ENCODE peak calls at places on chromosomes 7 and 10, in ten cellular contexts. A, R, O, Q, J, E, M, U, H and X are unnamed samples.

GRCh38 chr7:151735186-151735853 is 141.6 kb downstream of the PRKAG2 start:
- DNase-seq in A (no peak), R (no peak), O (no peak), Q (no peak), J (no peak), E (no peak), M (no peak), U (no peak), H (no peak), X (no peak)

GRCh38 chr10:34113504-34114225 is 701.4 kb downstream of the PARD3 start:
- DNase-seq in A (no peak), R (no peak), O (no peak), Q (no peak), J (no peak), E (no peak), M (no peak), U (no peak), H (no peak), X (no peak)

GRCh38 chr7:74002474-74003017 is 25.4 kb upstream of the ELN start:
- DNase-seq in A (peak), R (peak), O (peak), Q (no peak), J (no peak), E (peak), M (peak), U (no peak), H (peak), X (peak)

GRCh38 chr10:126783806-126784205 is 113.3 kb upstream of the C10orf90 start:
- DNase-seq in A (no peak), R (no peak), O (no peak), Q (no peak), J (no peak), E (no peak), M (no peak), U (no peak), H (no peak), X (no peak)

GRCh38 chr7:48875300-48875916 is 48.9 kb upstream of the CDC14C start:
- DNase-seq in A (no peak), R (no peak), O (no peak), Q (no peak), J (no peak), E (peak), M (peak), U (peak), H (peak), X (peak)

GRCh38 chr10:16441106-16441850 is 4.5 kb downstream of the PTER start:
- DNase-seq in A (no peak), R (peak), O (no peak), Q (no peak), J (no peak), E (no peak), M (no peak), U (no peak), H (no peak), X (peak)

GRCh38 chr10:72333111-72334012 is 21.4 kb downstream of the DNAJB12 start:
- DNase-seq in A (no peak), R (no peak), O (peak), Q (no peak), J (no peak), E (no peak), M (no peak), U (no peak), H (no peak), X (no peak)

GRCh38 chr7:36994456-36995112 is 270.3 kb upstream of the AOAH start:
- DNase-seq in A (no peak), R (no peak), O (no peak), Q (no peak), J (no peak), E (no peak), M (no peak), U (no peak), H (no peak), X (no peak)

GRCh38 chr7:151240942-151241754 is 7.3 kb downstream of the SMARCD3 start:
- DNase-seq in A (no peak), R (no peak), O (peak), Q (no peak), J (no peak), E (no peak), M (no peak), U (no peak), H (no peak), X (no peak)

GRCh38 chr7:64313740-64314491 is at the start of gene ZNF736:
- DNase-seq in A (peak), R (peak), O (peak), Q (peak), J (peak), E (peak), M (peak), U (peak), H (peak), X (peak)

GRCh38 chr7:64310426-64310825 is 3.3 kb upstream of the ZNF736 start:
- DNase-seq in A (no peak), R (no peak), O (no peak), Q (no peak), J (no peak), E (no peak), M (no peak), U (no peak), H (no peak), X (no peak)

GRCh38 chr7:64312826-64313225 is 935 bp upstream of the ZNF736 start:
- DNase-seq in A (no peak), R (no peak), O (no peak), Q (no peak), J (no peak), E (peak), M (no peak), U (no peak), H (no peak), X (no peak)

GRCh38 chr7:64307254-64308018 is 6.3 kb upstream of the ZNF736 start:
- DNase-seq in A (peak), R (peak), O (peak), Q (peak), J (peak), E (peak), M (peak), U (peak), H (peak), X (peak)

DNA sequence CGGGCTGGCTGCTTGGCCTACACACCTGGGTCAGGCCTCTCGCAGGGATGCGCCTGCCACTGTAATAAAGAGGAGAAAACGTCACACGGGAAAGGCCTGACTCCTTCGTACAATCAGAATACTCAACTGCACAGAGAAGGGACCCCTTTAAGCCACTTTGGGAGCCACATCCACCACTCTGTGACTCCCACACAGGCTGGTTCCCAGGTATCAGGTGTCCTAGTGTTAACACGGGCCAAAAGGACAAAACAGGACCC is 5.8 kb upstream of the ZNF736 start:
- DNase-seq in A (no peak), R (no peak), O (peak), Q (peak), J (no peak), E (no peak), M (no peak), U (peak), H (no peak), X (no peak)
- H3K4me3 ChIP-seq in A (peak), R (peak), O (peak), Q (peak), J (peak), E (peak), M (peak), U (no peak), H (peak), X (peak)

DNA sequence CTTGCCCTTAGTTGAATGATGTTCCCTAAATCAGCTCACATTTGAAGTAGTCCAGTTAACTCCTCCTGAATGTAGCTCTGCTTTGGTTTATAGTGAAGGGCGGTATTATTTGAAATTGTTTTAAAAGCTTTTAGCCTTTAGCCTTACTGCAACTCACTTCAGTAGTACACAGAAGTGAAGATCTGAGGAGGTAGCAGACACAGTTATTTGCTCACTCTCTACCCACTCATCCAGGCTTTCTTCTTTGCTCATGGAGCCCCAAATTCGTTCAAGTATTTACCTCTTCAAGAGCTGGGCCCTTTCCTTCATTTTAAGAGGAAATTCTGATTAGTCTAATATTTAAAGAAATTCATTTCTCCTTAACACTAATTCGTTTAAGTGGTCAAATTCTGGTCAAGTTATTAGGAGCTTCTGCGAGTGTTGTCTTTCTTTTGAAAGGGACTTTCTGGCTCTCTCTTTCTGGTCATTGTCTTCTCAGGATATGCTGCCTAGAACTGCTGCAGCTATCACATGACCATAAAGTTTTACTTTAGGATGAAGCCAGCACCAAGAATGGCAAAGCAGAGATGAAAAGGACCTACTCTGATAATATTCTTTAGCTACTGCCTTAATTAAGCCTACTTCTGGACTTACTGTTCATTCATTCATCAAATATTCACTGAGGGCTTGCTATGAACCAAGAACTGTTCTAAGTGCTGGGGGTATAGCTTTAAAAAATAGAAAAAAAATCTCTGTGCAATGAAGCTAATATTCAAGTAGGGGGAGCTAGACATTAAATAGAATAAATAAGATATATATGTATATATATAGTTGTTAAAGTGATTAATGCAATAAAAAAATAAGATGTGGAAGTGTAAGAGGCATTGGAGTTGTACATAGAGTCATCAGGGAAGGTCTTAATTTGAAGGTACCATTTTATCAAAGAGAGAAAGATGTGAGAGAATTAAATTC is 180.9 kb upstream of the AGR3 start:
- DNase-seq in A (no peak), R (no peak), O (no peak), Q (no peak), J (no peak), E (no peak), M (peak), U (no peak), H (no peak), X (no peak)
- TF ChIP-seq CTCF in A (no peak), R (peak), O (no peak), Q (no peak), J (peak), E (no peak), M (peak), U (no peak), H (peak), X (peak)

DNA sequence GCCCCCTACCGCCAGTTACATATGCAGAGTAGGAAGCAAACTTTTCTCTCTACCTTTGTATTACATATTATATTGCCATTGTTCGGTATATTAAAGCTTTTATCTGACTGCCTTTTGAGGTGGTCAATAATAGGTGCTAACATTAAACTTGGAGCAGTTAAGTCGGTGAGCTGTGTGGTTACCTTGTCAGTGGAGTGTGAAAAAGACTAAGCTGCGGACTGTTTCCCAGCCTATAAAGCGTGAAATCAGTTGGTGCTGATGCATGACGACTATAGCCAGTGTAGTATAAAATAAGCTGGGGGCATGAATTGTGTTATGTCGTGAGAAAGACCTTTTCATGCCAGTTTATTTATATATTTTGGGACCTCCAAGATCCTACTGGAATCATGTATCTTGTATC is 33.7 kb downstream of the R3HCC1L start:
- DNase-seq in A (no peak), R (no peak), O (no peak), Q (no peak), J (peak), E (no peak), M (no peak), U (no peak), H (no peak), X (no peak)
- H3K4me3 ChIP-seq in A (no peak), R (no peak), O (no peak), Q (no peak), J (no peak), E (no peak), M (no peak), U (no peak), H (no peak), X (no peak)

DNA sequence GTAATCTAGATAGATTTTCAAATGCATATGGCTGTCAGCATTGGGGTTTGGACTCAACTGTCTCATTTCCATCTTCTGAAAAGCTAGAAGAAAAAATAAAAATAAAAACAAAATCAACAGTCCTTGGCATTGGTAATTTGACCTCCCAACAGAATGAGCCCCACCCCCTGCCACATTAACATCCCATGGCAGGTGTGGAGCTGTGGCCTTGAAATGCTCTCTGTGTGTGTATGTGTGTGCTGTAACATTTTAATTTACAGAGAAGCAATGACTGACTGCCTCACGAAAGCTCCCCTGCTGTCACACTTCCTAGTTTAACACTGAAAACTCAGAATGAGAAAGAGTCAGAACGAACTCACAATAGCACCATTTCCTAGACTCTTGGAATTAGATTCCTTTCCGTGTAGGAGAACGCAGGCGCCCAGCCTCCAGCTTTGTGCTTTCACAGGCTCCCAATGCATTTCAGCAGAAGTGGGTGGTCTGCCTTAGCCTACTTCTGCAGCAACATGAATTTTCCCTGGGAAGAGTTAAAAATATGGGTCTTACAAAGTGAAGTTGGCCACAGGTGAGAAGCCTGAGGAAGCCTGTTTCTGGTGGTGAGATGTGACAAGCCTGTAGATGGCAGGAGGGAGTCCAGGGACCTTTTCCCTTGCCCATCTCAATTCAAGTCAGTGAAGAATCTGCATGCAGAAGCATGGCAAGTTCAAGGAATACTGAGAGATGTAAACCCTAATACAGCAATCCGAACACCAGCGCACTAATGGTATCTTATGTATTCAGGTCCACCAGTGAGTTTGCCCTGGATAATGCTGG is 73.9 kb downstream of the RHOBTB1 start:
- DNase-seq in A (no peak), R (no peak), O (no peak), Q (no peak), J (no peak), E (no peak), M (no peak), U (no peak), H (no peak), X (no peak)
- TF ChIP-seq CTCF in A (peak), R (peak), O (no peak), Q (peak), J (peak), E (no peak), M (no peak), U (no peak), H (no peak), X (no peak)

DNA sequence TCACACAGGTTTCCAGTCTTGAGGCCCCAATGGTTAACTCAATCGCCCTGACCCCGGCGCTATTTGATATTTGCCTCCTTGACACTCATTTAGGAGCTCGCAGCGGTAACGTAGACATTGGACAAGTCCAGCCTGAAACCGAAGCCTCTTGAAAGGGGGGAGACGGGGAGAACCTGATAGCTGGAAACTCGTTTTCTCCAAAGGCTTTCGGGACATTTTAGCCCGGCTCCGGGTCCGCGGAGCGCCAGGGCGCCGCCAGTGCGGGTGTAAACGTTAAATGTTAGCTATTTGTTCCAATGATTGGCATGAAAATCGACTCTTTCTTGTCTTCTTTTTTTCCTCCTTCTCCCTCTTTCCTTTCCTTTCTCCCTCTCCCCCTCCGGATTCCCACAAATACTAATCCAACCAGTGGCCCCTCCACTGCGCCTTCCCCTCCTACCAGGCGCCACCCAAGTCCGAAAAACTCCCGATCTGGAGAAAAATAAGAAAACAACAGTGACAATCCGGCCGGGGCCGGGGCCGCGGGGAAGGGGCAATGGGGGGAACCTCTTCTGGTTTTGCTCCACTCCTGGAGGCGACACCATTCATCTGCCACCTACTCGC is 17.2 kb upstream of the GATA3 start:
- DNase-seq in A (no peak), R (no peak), O (no peak), Q (no peak), J (no peak), E (no peak), M (no peak), U (no peak), H (no peak), X (no peak)
- H3K4me3 ChIP-seq in A (no peak), R (no peak), O (no peak), Q (no peak), J (no peak), E (no peak), M (no peak), U (no peak), H (no peak), X (no peak)

GRCh38 chr10:101569838-101570763 is 18.0 kb downstream of the POLL start:
- DNase-seq in A (no peak), R (no peak), O (peak), Q (peak), J (no peak), E (peak), M (peak), U (peak), H (peak), X (peak)

GRCh38 chr10:101572785-101573184 is 15.3 kb downstream of the POLL start:
- DNase-seq in A (no peak), R (no peak), O (no peak), Q (no peak), J (no peak), E (no peak), M (no peak), U (no peak), H (no peak), X (no peak)

GRCh38 chr10:101569465-101569837 is 18.6 kb downstream of the POLL start:
- DNase-seq in A (no peak), R (no peak), O (no peak), Q (no peak), J (no peak), E (no peak), M (no peak), U (no peak), H (no peak), X (no peak)

GRCh38 chr10:101571573-101571925 is 16.5 kb downstream of the POLL start:
- DNase-seq in A (no peak), R (no peak), O (no peak), Q (no peak), J (no peak), E (no peak), M (no peak), U (no peak), H (no peak), X (no peak)

GRCh38 chr10:101570764-101571572 is 17.1 kb downstream of the POLL start:
- DNase-seq in A (no peak), R (no peak), O (no peak), Q (no peak), J (no peak), E (no peak), M (no peak), U (no peak), H (no peak), X (no peak)
- TF ChIP-seq CTCF in A (no peak), R (no peak), O (no peak), Q (no peak), J (no peak), E (no peak), M (no peak), U (no peak), H (no peak), X (no peak)